ENCODE peak calls at places on chromosomes 11 and 22, in eight cellular contexts. L is H1; S is right lobe of liver; Q is cardiac muscle cell; V is foreskin keratinocyte; T is brain microvascular endothelial cell; B is CD4-positive, alpha-beta T cell; W is endothelial cell. G is an unnamed sample.

GRCh38 chr11:117690484-117691205 is 106.4 kb downstream of the DSCAML1 start:
- DNase-seq in L (no peak), S (no peak), Q (no peak), V (no peak), T (no peak), B (no peak), W (no peak), G (no peak)

GRCh38 chr11:23311986-23312940 is 452.0 kb upstream of the CCDC179 start:
- DNase-seq in L (no peak), S (no peak), Q (peak), V (peak), T (peak), B (no peak), W (no peak), G (no peak)

GRCh38 chr11:10322830-10323792 is 18.2 kb downstream of the ADM start:
- DNase-seq in L (no peak), S (peak), Q (peak), V (peak), T (peak), B (no peak), W (peak), G (no peak)

GRCh38 chr11:2012440-2012839 is 14.8 kb upstream of the H19 start:
- DNase-seq in L (no peak), S (no peak), Q (no peak), V (no peak), T (no peak), B (no peak), W (no peak), G (no peak)

GRCh38 chr11:8202428-8203160 is 33.8 kb upstream of the RIC3 start:
- DNase-seq in L (peak), S (no peak), Q (no peak), V (no peak), T (no peak), B (no peak), W (no peak), G (no peak)

GRCh38 chr11:119365071-119365591 is 16.4 kb downstream of the USP2 start:
- DNase-seq in L (no peak), S (peak), Q (no peak), V (no peak), T (no peak), B (no peak), W (no peak), G (no peak)

GRCh38 chr22:46681010-46681409 is 57.0 kb downstream of the CERK start:
- DNase-seq in L (peak), S (no peak), Q (no peak), V (no peak), T (no peak), B (no peak), W (peak), G (no peak)

GRCh38 chr22:37911273-37911672 is 5.2 kb downstream of the MICALL1 start:
- DNase-seq in L (no peak), S (no peak), Q (no peak), V (no peak), T (no peak), B (no peak), W (no peak), G (no peak)

GRCh38 chr11:129277216-129277838 is 85.2 kb upstream of the ARHGAP32 start:
- DNase-seq in L (no peak), S (no peak), Q (peak), V (peak), T (no peak), B (no peak), W (no peak), G (no peak)

GRCh38 chr11:12941671-12942070 is 67.4 kb upstream of the RASSF10 start:
- DNase-seq in L (no peak), S (no peak), Q (no peak), V (no peak), T (no peak), B (no peak), W (no peak), G (no peak)

GRCh38 chr22:26391623-26392022 is 37.4 kb upstream of the ASPHD2 start:
- DNase-seq in L (no peak), S (no peak), Q (no peak), V (no peak), T (no peak), B (no peak), W (no peak), G (no peak)

GRCh38 chr22:47160781-47161520 is 398.5 kb downstream of the TBC1D22A start:
- DNase-seq in L (no peak), S (no peak), Q (no peak), V (no peak), T (no peak), B (no peak), W (no peak), G (no peak)

GRCh38 chr22:47086596-47087248 is 324.3 kb downstream of the TBC1D22A start:
- DNase-seq in L (no peak), S (no peak), Q (no peak), V (no peak), T (no peak), B (no peak), W (no peak), G (no peak)

GRCh38 chr22:25668437-25668836 is 73.6 kb upstream of the MYO18B start:
- DNase-seq in L (no peak), S (no peak), Q (no peak), V (no peak), T (no peak), B (no peak), W (no peak), G (no peak)

GRCh38 chr22:26942301-26942927 is 285.0 kb downstream of the MIAT start:
- DNase-seq in L (no peak), S (no peak), Q (no peak), V (no peak), T (no peak), B (no peak), W (no peak), G (no peak)

GRCh38 chr11:77411717-77412441 is 62.0 kb downstream of the PAK1 start:
- DNase-seq in L (peak), S (peak), Q (peak), V (peak), T (peak), B (peak), W (peak), G (peak)

GRCh38 chr11:27282806-27283205 is 80.2 kb downstream of the CCDC34 start:
- DNase-seq in L (no peak), S (peak), Q (no peak), V (no peak), T (peak), B (no peak), W (no peak), G (no peak)

GRCh38 chr22:22838148-22838786 is 49.3 kb upstream of the IGLL5 start:
- DNase-seq in L (no peak), S (no peak), Q (no peak), V (no peak), T (no peak), B (no peak), W (no peak), G (no peak)

GRCh38 chr11:35304393-35304790 is 115.0 kb downstream of the SLC1A2 start:
- DNase-seq in L (no peak), S (peak), Q (no peak), V (no peak), T (peak), B (no peak), W (no peak), G (no peak)

GRCh38 chr11:95570845-95571244 is 218.7 kb downstream of the FAM76B start:
- DNase-seq in L (no peak), S (no peak), Q (no peak), V (no peak), T (no peak), B (no peak), W (no peak), G (no peak)

GRCh38 chr22:22709719-22710445 is 65.5 kb downstream of the GGTLC2 start:
- DNase-seq in L (peak), S (peak), Q (no peak), V (no peak), T (no peak), B (no peak), W (peak), G (peak)

GRCh38 chr22:50528682-50529415 is 963 bp downstream of the TYMP start:
- DNase-seq in L (peak), S (no peak), Q (no peak), V (no peak), T (no peak), B (no peak), W (no peak), G (no peak)

GRCh38 chr22:22085702-22086500 is 103.3 kb upstream of the TOP3B start:
- DNase-seq in L (no peak), S (no peak), Q (no peak), V (no peak), T (peak), B (no peak), W (no peak), G (no peak)

GRCh38 chr22:42270178-42270511 is 308 bp downstream of the TCF20 start:
- DNase-seq in L (peak), S (no peak), Q (no peak), V (no peak), T (no peak), B (no peak), W (peak), G (peak)

GRCh38 chr11:66616379-66617147 is at the start of gene RBM14:
- DNase-seq in L (peak), S (peak), Q (peak), V (peak), T (peak), B (peak), W (peak), G (peak)

GRCh38 chr11:67996622-67997459 is 7.1 kb downstream of the UNC93B1 start:
- DNase-seq in L (peak), S (no peak), Q (peak), V (no peak), T (peak), B (no peak), W (peak), G (no peak)

GRCh38 chr11:115119136-115119535 is 385.1 kb downstream of the CADM1 start:
- DNase-seq in L (no peak), S (no peak), Q (no peak), V (no peak), T (no peak), B (no peak), W (no peak), G (no peak)

GRCh38 chr11:14411818-14412217 is 52.8 kb upstream of the RRAS2 start:
- DNase-seq in L (no peak), S (no peak), Q (no peak), V (peak), T (no peak), B (no peak), W (no peak), G (no peak)

GRCh38 chr22:50443801-50444625 is 30.8 kb downstream of the SBF1 start:
- DNase-seq in L (no peak), S (no peak), Q (no peak), V (no peak), T (no peak), B (no peak), W (no peak), G (no peak)

GRCh38 chr11:985435-985834 is 51.1 kb downstream of the MUC6 start:
- DNase-seq in L (no peak), S (no peak), Q (no peak), V (no peak), T (no peak), B (no peak), W (no peak), G (no peak)

GRCh38 chr11:396948-397548 is 3.0 kb downstream of the PKP3 start:
- DNase-seq in L (no peak), S (no peak), Q (no peak), V (no peak), T (peak), B (no peak), W (no peak), G (no peak)

GRCh38 chr22:47625013-47625385 is 862.5 kb downstream of the TBC1D22A start:
- DNase-seq in L (peak), S (no peak), Q (no peak), V (no peak), T (no peak), B (no peak), W (no peak), G (no peak)

GRCh38 chr22:36862251-36863242 is 1.7 kb downstream of the NCF4 start:
- DNase-seq in L (no peak), S (no peak), Q (no peak), V (no peak), T (no peak), B (no peak), W (no peak), G (no peak)

DNA sequence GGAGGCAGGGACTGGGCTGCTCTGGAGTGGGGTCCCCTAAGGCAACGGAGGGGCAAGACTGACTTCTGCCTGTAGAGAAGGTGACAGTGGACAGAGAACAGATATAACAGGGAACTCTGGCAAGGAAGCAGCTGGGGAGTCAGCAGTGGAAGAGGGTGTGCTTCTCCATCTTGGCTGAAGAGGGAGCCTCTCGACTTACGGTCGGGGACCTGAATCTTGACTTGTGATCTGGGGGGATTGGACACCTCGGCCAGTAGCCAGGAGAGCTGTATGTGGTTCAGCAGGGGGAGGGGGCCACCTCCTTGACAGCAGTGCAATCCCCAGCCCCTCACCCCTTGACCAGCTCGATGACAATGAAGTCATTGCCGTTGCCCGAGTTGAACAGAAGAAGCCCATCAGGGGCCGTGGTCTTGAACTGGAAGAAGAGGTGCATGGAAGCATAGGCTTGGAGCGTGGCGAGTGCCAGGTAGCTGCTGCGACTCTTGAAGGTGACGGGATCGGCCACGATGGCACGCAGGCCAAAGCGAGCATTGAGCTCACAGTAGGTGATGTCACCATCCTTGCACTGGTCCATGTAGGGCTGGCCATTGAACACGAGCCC is 60.0 kb downstream of the SLC22A12 start:
- DNase-seq in L (peak), S (no peak), Q (peak), V (no peak), T (peak), B (no peak), W (peak), G (no peak)
- TF ChIP-seq CTCF in L (no peak), S (peak), Q (peak), V (peak), T (peak), B (no peak), W (peak), G (peak)

GRCh38 chr11:70348191-70348590 is 50.1 kb upstream of the CTTN start:
- DNase-seq in L (no peak), S (no peak), Q (no peak), V (no peak), T (no peak), B (no peak), W (no peak), G (no peak)
- TF ChIP-seq CTCF in L (no peak), S (no peak), Q (no peak), V (no peak), T (no peak), B (no peak), W (no peak), G (no peak)

GRCh38 chr11:61769169-61769920 is 16.9 kb downstream of the MYRF start:
- DNase-seq in L (no peak), S (no peak), Q (peak), V (no peak), T (peak), B (no peak), W (no peak), G (peak)
- TF ChIP-seq CTCF in L (peak), S (no peak), Q (peak), V (peak), T (peak), B (no peak), W (peak), G (peak)

GRCh38 chr11:20178976-20179375 is 18.7 kb upstream of the DBX1 start:
- DNase-seq in L (no peak), S (no peak), Q (no peak), V (peak), T (no peak), B (no peak), W (no peak), G (no peak)
- TF ChIP-seq CTCF in L (no peak), S (no peak), Q (no peak), V (no peak), T (no peak), B (no peak), W (no peak), G (no peak)

GRCh38 chr11:45458269-45458668 is 172.1 kb upstream of the SYT13 start:
- DNase-seq in L (no peak), S (no peak), Q (no peak), V (no peak), T (no peak), B (no peak), W (no peak), G (no peak)
- TF ChIP-seq CTCF in L (no peak), S (no peak), Q (no peak), V (no peak), T (no peak), B (no peak), W (no peak), G (no peak)

GRCh38 chr11:62879150-62879549 is 1.5 kb upstream of the SLC3A2 start:
- DNase-seq in L (no peak), S (no peak), Q (no peak), V (no peak), T (no peak), B (no peak), W (no peak), G (no peak)
- TF ChIP-seq CTCF in L (no peak), S (no peak), Q (no peak), V (no peak), T (no peak), B (no peak), W (no peak), G (no peak)

GRCh38 chr11:40129276-40129675 is 1330.2 kb downstream of the LRRC4C start:
- DNase-seq in L (no peak), S (no peak), Q (peak), V (no peak), T (no peak), B (no peak), W (no peak), G (no peak)

GRCh38 chr11:40130427-40130826 is 1329.0 kb downstream of the LRRC4C start:
- DNase-seq in L (peak), S (no peak), Q (peak), V (no peak), T (no peak), B (no peak), W (peak), G (no peak)

DNA sequence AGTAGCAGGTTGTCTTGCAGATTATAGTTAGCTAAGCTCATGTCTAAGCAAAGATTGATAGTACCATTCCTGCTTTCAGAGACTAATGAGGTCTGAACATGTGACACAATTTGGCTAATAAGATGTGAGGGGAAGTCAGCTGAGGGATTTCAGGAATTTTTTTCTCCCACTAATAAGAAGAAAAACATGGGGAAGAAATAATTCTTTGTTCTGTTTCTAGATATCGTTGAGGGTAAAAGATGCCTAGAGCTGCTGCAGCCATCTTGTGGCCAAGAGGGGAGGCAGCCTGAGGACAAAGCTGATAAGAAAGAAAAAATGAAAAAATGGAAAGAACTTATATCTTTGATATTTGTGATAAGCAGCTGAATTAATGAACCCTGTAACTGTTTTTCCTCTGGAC is 1334.4 kb downstream of the LRRC4C start:
- DNase-seq in L (no peak), S (no peak), Q (no peak), V (no peak), T (no peak), B (no peak), W (no peak), G (no peak)
- TF ChIP-seq CTCF in L (peak), S (peak), Q (no peak), V (no peak), T (no peak), B (no peak), W (no peak), G (peak)

G was measured in progenitor cell of endocrine pancreas.